ENCODE peak calls at places on chromosomes 5 and 9, in seven cellular contexts. W is DMS153, X is HepG2, E is AG10803, K is substantia nigra, C is NCI-H345, J is left ventricle myocardium inferior. A is an unnamed sample.

GRCh38 chr5:11072556-11072955 is 311.5 kb upstream of the DAP start:
- DNase-seq in W (no peak), X (no peak), E (no peak), K (no peak), C (no peak), J (no peak), A (no peak)

GRCh38 chr9:16501098-16501663 is 369.3 kb downstream of the BNC2 start:
- DNase-seq in W (no peak), X (no peak), E (peak), K (no peak), C (no peak), J (no peak), A (no peak)

GRCh38 chr9:37974506-37975173 is 70.7 kb upstream of the SLC25A51 start:
- DNase-seq in W (no peak), X (no peak), E (no peak), K (no peak), C (no peak), J (no peak), A (no peak)

GRCh38 chr5:177994063-177994462 is 2.0 kb downstream of the PROP1 start:
- DNase-seq in W (no peak), X (no peak), E (no peak), K (no peak), C (no peak), J (no peak), A (no peak)

GRCh38 chr5:113213551-113213971 is 221.2 kb downstream of the TSSK1B start:
- DNase-seq in W (no peak), X (no peak), E (no peak), K (no peak), C (no peak), J (no peak), A (no peak)

GRCh38 chr5:2029206-2029605 is 146.5 kb upstream of the IRX4 start:
- DNase-seq in W (no peak), X (no peak), E (peak), K (no peak), C (no peak), J (no peak), A (no peak)

GRCh38 chr9:2179557-2179956 is 164.4 kb downstream of the SMARCA2 start:
- DNase-seq in W (no peak), X (no peak), E (peak), K (no peak), C (no peak), J (no peak), A (no peak)

GRCh38 chr9:121783126-121783522 is 131.7 kb downstream of the DAB2IP start:
- DNase-seq in W (no peak), X (no peak), E (no peak), K (no peak), C (no peak), J (no peak), A (no peak)

GRCh38 chr9:19925674-19926503 is 137.1 kb upstream of the SLC24A2 start:
- DNase-seq in W (peak), X (peak), E (peak), K (peak), C (peak), J (peak), A (peak)

GRCh38 chr9:80072406-80072805 is 500.6 kb downstream of the TLE4 start:
- DNase-seq in W (no peak), X (no peak), E (no peak), K (no peak), C (no peak), J (no peak), A (no peak)

GRCh38 chr9:22105005-22105722 is 96.1 kb upstream of the CDKN2B start:
- DNase-seq in W (no peak), X (no peak), E (no peak), K (no peak), C (no peak), J (no peak), A (no peak)

GRCh38 chr5:160479926-160480325 is 58.3 kb downstream of the PTTG1 start:
- DNase-seq in W (no peak), X (no peak), E (peak), K (no peak), C (peak), J (no peak), A (no peak)

GRCh38 chr5:144065766-144066165 is 104.7 kb downstream of the YIPF5 start:
- DNase-seq in W (no peak), X (no peak), E (no peak), K (no peak), C (no peak), J (no peak), A (no peak)

GRCh38 chr5:102809033-102809432 is 53.9 kb downstream of the PAM start:
- DNase-seq in W (no peak), X (no peak), E (no peak), K (no peak), C (no peak), J (no peak), A (no peak)

GRCh38 chr9:70494221-70494620 is 79.8 kb upstream of the KLF9 start:
- DNase-seq in W (no peak), X (no peak), E (no peak), K (no peak), C (no peak), J (no peak), A (no peak)

GRCh38 chr9:133375724-133376654 is at the start of the genes STKLD1 and SURF4:
- DNase-seq in W (peak), X (peak), E (peak), K (peak), C (peak), J (peak), A (peak)

GRCh38 chr5:68287631-68287975 is 72.0 kb downstream of the PIK3R1 start:
- DNase-seq in W (no peak), X (no peak), E (no peak), K (no peak), C (no peak), J (no peak), A (no peak)

GRCh38 chr9:114631166-114631565 is 20.1 kb downstream of the TMEM268 start:
- DNase-seq in W (no peak), X (no peak), E (peak), K (no peak), C (no peak), J (no peak), A (no peak)

GRCh38 chr5:980941-981340 is 27.7 kb upstream of the NKD2 start:
- DNase-seq in W (no peak), X (no peak), E (peak), K (no peak), C (no peak), J (no peak), A (no peak)

GRCh38 chr9:138098908-138099791 is 221.6 kb downstream of the CACNA1B start:
- DNase-seq in W (no peak), X (no peak), E (no peak), K (no peak), C (no peak), J (no peak), A (no peak)

GRCh38 chr9:6383551-6384225 is 29.3 kb upstream of the UHRF2 start:
- DNase-seq in W (no peak), X (no peak), E (peak), K (no peak), C (no peak), J (no peak), A (no peak)

GRCh38 chr5:176401281-176402205 is 13.0 kb downstream of the HIGD2A start:
- DNase-seq in W (no peak), X (no peak), E (no peak), K (no peak), C (no peak), J (no peak), A (no peak)

GRCh38 chr5:56169281-56169680 is 63.8 kb downstream of the ANKRD55 start:
- DNase-seq in W (no peak), X (no peak), E (no peak), K (no peak), C (no peak), J (no peak), A (no peak)

GRCh38 chr5:169094586-169095409 is 206.1 kb downstream of the SLIT3 start:
- DNase-seq in W (no peak), X (no peak), E (peak), K (no peak), C (no peak), J (no peak), A (no peak)

GRCh38 chr5:155129513-155129880 is 115.9 kb downstream of the KIF4B start:
- DNase-seq in W (no peak), X (no peak), E (no peak), K (no peak), C (no peak), J (no peak), A (no peak)

GRCh38 chr9:3080951-3081350 is 237.1 kb upstream of the PUM3 start:
- DNase-seq in W (no peak), X (no peak), E (no peak), K (no peak), C (no peak), J (no peak), A (no peak)

GRCh38 chr9:136943291-136944093 is 1.0 kb downstream of the FBXW5 start:
- DNase-seq in W (no peak), X (no peak), E (no peak), K (no peak), C (peak), J (no peak), A (peak)

GRCh38 chr5:156838966-156839365 is 11.1 kb upstream of the PPP1R2B start:
- DNase-seq in W (no peak), X (no peak), E (no peak), K (peak), C (no peak), J (no peak), A (no peak)

GRCh38 chr9:99356512-99356971 is 134.5 kb downstream of the SEC61B start:
- DNase-seq in W (no peak), X (no peak), E (peak), K (no peak), C (no peak), J (peak), A (no peak)

GRCh38 chr5:140189977-140190867 is 15.2 kb downstream of the CYSTM1 start:
- DNase-seq in W (no peak), X (no peak), E (peak), K (no peak), C (no peak), J (no peak), A (peak)

GRCh38 chr9:91534374-91534773 is 110.7 kb upstream of the NFIL3 start:
- DNase-seq in W (no peak), X (no peak), E (peak), K (no peak), C (no peak), J (no peak), A (no peak)

GRCh38 chr5:57532513-57533497 is 50.2 kb upstream of the ACTBL2 start:
- DNase-seq in W (no peak), X (no peak), E (peak), K (no peak), C (no peak), J (no peak), A (no peak)

GRCh38 chr5:10455273-10455670 is 13.6 kb downstream of the ROPN1L start:
- DNase-seq in W (no peak), X (no peak), E (no peak), K (no peak), C (no peak), J (peak), A (no peak)